ENCODE peak calls at places on chromosomes 11 and 22, in seven cellular contexts. M, K, N, O, U, A and R are unnamed samples.

GRCh38 chr11:11977206-11977938 is 31.1 kb downstream of the DKK3 start:
- DNase-seq in N (peak), K (no peak), A (no peak), M (peak), O (no peak), U (no peak), R (no peak)

GRCh38 chr11:16226245-16226644 is 130.1 kb downstream of the SOX6 start:
- DNase-seq in U (no peak), O (peak), A (no peak), K (no peak), N (no peak), M (peak), R (no peak)

GRCh38 chr11:122788781-122789535 is 49.3 kb upstream of the CRTAM start:
- DNase-seq in N (no peak), O (no peak), A (no peak), M (no peak), U (no peak), K (no peak), R (no peak)

GRCh38 chr11:1330473-1330872 is 21.0 kb upstream of the TOLLIP start:
- DNase-seq in K (no peak), M (no peak), O (no peak), A (no peak), U (no peak), N (no peak), R (no peak)

GRCh38 chr11:88179141-88179540 is 3.9 kb upstream of the RAB38 start:
- DNase-seq in O (no peak), K (no peak), U (no peak), N (no peak), A (no peak), M (no peak), R (no peak)

GRCh38 chr11:2378527-2379210 is 1.6 kb downstream of the CD81 start:
- DNase-seq in U (no peak), N (peak), K (no peak), O (no peak), M (no peak), A (no peak), R (no peak)

GRCh38 chr11:103546236-103546635 is 437.0 kb downstream of the DYNC2H1 start:
- DNase-seq in N (no peak), M (no peak), U (no peak), O (no peak), K (no peak), A (no peak), R (no peak)

GRCh38 chr22:46047841-46048595 is 71.1 kb upstream of the WNT7B start:
- DNase-seq in M (peak), K (no peak), O (no peak), U (no peak), A (no peak), N (no peak), R (no peak)

GRCh38 chr11:61071208-61071681 is 31.0 kb upstream of the CD5 start:
- DNase-seq in U (peak), O (no peak), N (no peak), A (no peak), K (no peak), M (no peak), R (peak)

GRCh38 chr11:114251797-114252327 is 44.3 kb upstream of the NNMT start:
- DNase-seq in A (no peak), U (no peak), M (no peak), O (no peak), K (no peak), N (no peak), R (no peak)

GRCh38 chr11:64287676-64288352 is 2.2 kb downstream of the GPR137 start:
- DNase-seq in U (no peak), K (no peak), A (no peak), M (no peak), O (no peak), N (no peak), R (no peak)

GRCh38 chr11:47609675-47610074 is 15.5 kb upstream of the C1QTNF4 start:
- DNase-seq in N (no peak), M (no peak), O (no peak), A (no peak), K (no peak), U (no peak), R (no peak)

GRCh38 chr11:69930081-69931059 is 111.2 kb upstream of the FGF3 start:
- DNase-seq in U (no peak), M (no peak), O (no peak), K (no peak), A (no peak), N (no peak), R (no peak)

GRCh38 chr22:37765498-37765897 is 42.2 kb upstream of the GCAT start:
- DNase-seq in K (no peak), M (no peak), A (no peak), N (no peak), U (no peak), O (no peak), R (no peak)

GRCh38 chr11:33366918-33367317 is 109.7 kb downstream of the HIPK3 start:
- DNase-seq in O (no peak), N (no peak), U (no peak), K (no peak), A (no peak), M (no peak), R (no peak)

GRCh38 chr22:18076060-18076497 is 1.7 kb upstream of the PEX26 start:
- DNase-seq in K (no peak), A (peak), U (no peak), O (peak), N (peak), M (peak), R (peak)

GRCh38 chr11:129023968-129024676 is 81.5 kb upstream of the TP53AIP1 start:
- DNase-seq in N (peak), O (no peak), U (no peak), K (no peak), A (no peak), M (peak), R (no peak)

GRCh38 chr11:3809624-3809928 is 1.2 kb downstream of the PGAP2 start:
- DNase-seq in A (no peak), U (no peak), O (no peak), N (no peak), M (no peak), K (no peak), R (no peak)

GRCh38 chr11:15969281-15969680 is 387.1 kb downstream of the SOX6 start:
- DNase-seq in A (peak), M (peak), K (no peak), U (no peak), N (peak), O (peak), R (no peak)

GRCh38 chr22:32842486-32842885 is 41.0 kb downstream of the TIMP3 start:
- DNase-seq in A (no peak), M (no peak), U (no peak), N (no peak), K (no peak), O (no peak), R (no peak)

GRCh38 chr11:9330387-9331384 is 16.3 kb upstream of the TMEM41B start:
- DNase-seq in K (no peak), O (no peak), M (no peak), U (no peak), N (peak), A (no peak), R (no peak)

GRCh38 chr11:61912530-61912898 is 4.9 kb downstream of the RAB3IL1 start:
- DNase-seq in A (peak), M (no peak), U (no peak), N (no peak), K (no peak), O (no peak), R (no peak)

GRCh38 chr11:12785901-12786300 is 111.7 kb downstream of the TEAD1 start:
- DNase-seq in K (no peak), M (no peak), O (no peak), A (no peak), N (no peak), U (no peak), R (no peak)

GRCh38 chr11:46361283-46362145 is 14.3 kb downstream of the DGKZ start:
- DNase-seq in A (peak), K (no peak), N (peak), M (no peak), O (no peak), U (no peak), R (peak)

GRCh38 chr22:23192133-23192532 is 11.8 kb downstream of the BCR start:
- DNase-seq in M (peak), U (no peak), K (no peak), O (no peak), A (no peak), N (no peak), R (no peak)

GRCh38 chr22:19873960-19874306 is 19.3 kb upstream of the GNB1L start:
- DNase-seq in O (no peak), M (no peak), N (no peak), A (no peak), U (no peak), K (no peak), R (no peak)